ENCODE peak calls at places on chromosomes 13 and 19, in seven cellular contexts. D is Right ventricle myocardium superior; E is activated T-cell treated with anti-CD3 and anti-CD28 coated beads, Interleukin-2, amount 50 U/mL, for 72 hours; N is CD4-positive, CD25-positive, alpha-beta regulatory T cell; Z is activated CD8-positive, alpha-beta T cell treated with anti-CD3 and anti-CD28 coated beads, Interleukin-2, amount 10 ng/mL, durations not matched to agents 7 days and 5 days; X is WTC11; T is activated naive CD4-positive, alpha-beta T cell treated with anti-CD3 and anti-CD28 coated beads, Interleukin-2, amount 50 U/mL, for 72 hours. U is an unnamed sample.

GRCh38 chr19:29672933-29673336 is 7.7 kb downstream of the PLEKHF1 start:
- ATAC-seq in D (no peak), E (peak), N (peak), Z (peak), X (no peak), T (peak), U (peak)

GRCh38 chr13:67147257-67148218 is 82.6 kb downstream of the PCDH9 start:
- ATAC-seq in D (peak), E (no peak), N (no peak), Z (no peak), X (peak), T (no peak), U (no peak)

GRCh38 chr19:14349426-14349825 is 31.8 kb upstream of the ADGRE5 start:
- ATAC-seq in D (no peak), E (no peak), N (peak), Z (peak), X (no peak), T (peak), U (no peak)

GRCh38 chr19:34067861-34068271 is 104.4 kb upstream of the LSM14A start:
- ATAC-seq in D (no peak), E (no peak), N (no peak), Z (no peak), X (no peak), T (no peak), U (no peak)

GRCh38 chr19:46710687-46711086 is 6.2 kb downstream of the PRKD2 start:
- ATAC-seq in D (no peak), E (no peak), N (no peak), Z (no peak), X (peak), T (no peak), U (no peak)

GRCh38 chr19:15216363-15216762 is 15.6 kb upstream of the NOTCH3 start:
- ATAC-seq in D (no peak), E (no peak), N (no peak), Z (no peak), X (no peak), T (no peak), U (no peak)

GRCh38 chr19:12665281-12665573 is 1.3 kb downstream of the MAN2B1 start:
- ATAC-seq in D (no peak), E (no peak), N (peak), Z (peak), X (no peak), T (peak), U (peak)

GRCh38 chr19:720691-721160 is 12.0 kb downstream of the PALM start:
- ATAC-seq in D (no peak), E (no peak), N (no peak), Z (no peak), X (peak), T (no peak), U (no peak)

GRCh38 chr19:964761-965694 is 19.1 kb upstream of the WDR18 start:
- ATAC-seq in D (no peak), E (no peak), N (no peak), Z (no peak), X (no peak), T (no peak), U (no peak)

GRCh38 chr19:17125728-17126677 is 50.4 kb downstream of the MYO9B start:
- ATAC-seq in D (peak), E (peak), N (peak), Z (peak), X (peak), T (peak), U (peak)

GRCh38 chr13:32940601-32941000 is 75.6 kb upstream of the KL start:
- ATAC-seq in D (peak), E (no peak), N (no peak), Z (no peak), X (peak), T (no peak), U (no peak)

GRCh38 chr13:108342369-108343289 is 73.1 kb downstream of the TNFSF13B start:
- ATAC-seq in D (peak), E (peak), N (peak), Z (no peak), X (peak), T (no peak), U (peak)

GRCh38 chr13:73865027-73865426 is 269.2 kb downstream of the KLF12 start:
- ATAC-seq in D (no peak), E (no peak), N (no peak), Z (no peak), X (no peak), T (no peak), U (no peak)

GRCh38 chr13:110157718-110158117 is 149.2 kb downstream of the COL4A1 start:
- ATAC-seq in D (no peak), E (no peak), N (no peak), Z (no peak), X (no peak), T (no peak), U (no peak)

GRCh38 chr13:20227730-20228129 is 4.4 kb downstream of the GJB6 start:
- ATAC-seq in D (no peak), E (no peak), N (no peak), Z (no peak), X (no peak), T (no peak), U (no peak)

GRCh38 chr13:106568225-106569003 is 477 bp upstream of the ARGLU1 start:
- ATAC-seq in D (peak), E (peak), N (peak), Z (peak), X (no peak), T (peak), U (peak)

GRCh38 chr13:44116562-44117315 is 237.0 kb downstream of the LACC1 start:
- ATAC-seq in D (peak), E (no peak), N (peak), Z (no peak), X (peak), T (no peak), U (no peak)

GRCh38 chr19:4454621-4454951 is 3.0 kb downstream of the UBXN6 start:
- ATAC-seq in D (no peak), E (no peak), N (no peak), Z (no peak), X (no peak), T (no peak), U (no peak)

GRCh38 chr13:42990147-42990990 is 1.7 kb downstream of the EPSTI1 start:
- ATAC-seq in D (peak), E (no peak), N (no peak), Z (peak), X (no peak), T (no peak), U (no peak)

GRCh38 chr13:22915442-22916082 is 265.2 kb upstream of the SGCG start:
- ATAC-seq in D (peak), E (peak), N (peak), Z (peak), X (peak), T (no peak), U (peak)

GRCh38 chr13:31797154-31797775 is 57.9 kb downstream of the RXFP2 start:
- ATAC-seq in D (no peak), E (no peak), N (no peak), Z (no peak), X (peak), T (no peak), U (no peak)

GRCh38 chr19:24099829-24100228 is 12.8 kb downstream of the ZNF254 start:
- ATAC-seq in D (no peak), E (no peak), N (no peak), Z (no peak), X (no peak), T (peak), U (no peak)

GRCh38 chr13:85265296-85265695 is 533.9 kb downstream of the SLITRK6 start:
- ATAC-seq in D (no peak), E (no peak), N (no peak), Z (no peak), X (no peak), T (no peak), U (no peak)

GRCh38 chr19:49921871-49922755 is 6.9 kb upstream of the ATF5 start:
- ATAC-seq in D (no peak), E (peak), N (no peak), Z (no peak), X (no peak), T (peak), U (peak)

GRCh38 chr19:49423985-49424303 is 703 bp upstream of the PTH2 start:
- ATAC-seq in D (no peak), E (peak), N (no peak), Z (peak), X (no peak), T (peak), U (no peak)

GRCh38 chr13:41541142-41541938 is 84.0 kb downstream of the RGCC start:
- ATAC-seq in D (no peak), E (no peak), N (no peak), Z (no peak), X (no peak), T (no peak), U (no peak)

GRCh38 chr13:94660695-94661324 is 51.5 kb downstream of the SOX21 start:
- ATAC-seq in D (no peak), E (no peak), N (no peak), Z (no peak), X (peak), T (no peak), U (no peak)

GRCh38 chr13:26476744-26477129 is 80.7 kb upstream of the WASF3 start:
- ATAC-seq in D (peak), E (no peak), N (no peak), Z (no peak), X (no peak), T (no peak), U (no peak)

GRCh38 chr19:47143322-47144073 is 12.9 kb downstream of the SAE1 start:
- ATAC-seq in D (no peak), E (peak), N (no peak), Z (no peak), X (no peak), T (peak), U (peak)

GRCh38 chr19:46218160-46218559 is 11.4 kb upstream of the IGFL1 start:
- ATAC-seq in D (no peak), E (no peak), N (no peak), Z (peak), X (peak), T (no peak), U (no peak)

GRCh38 chr19:11446652-11447301 is 11.3 kb downstream of the PRKCSH start:
- ATAC-seq in D (peak), E (peak), N (peak), Z (peak), X (peak), T (peak), U (peak)

U was measured in activated T-helper 17 cell treated with anti-CD3 and anti-CD28 coated beads, Interleukin-2, amount 50 U/mL, for 72 hours.